ENCODE peak calls at places on chromosomes 5 and 9, in four cellular contexts. G is HCT116, I is HepG2, Y is SK-N-SH. Z is an unnamed sample.

GRCh38 chr9:69936427-69936826 is 107.2 kb upstream of the MAMDC2 start:
- DNase-seq in I (no peak), G (no peak), Y (no peak), Z (peak)

GRCh38 chr9:35271637-35272036 is 109.8 kb downstream of the UNC13B start:
- DNase-seq in Y (no peak), G (no peak), I (no peak), Z (no peak)

GRCh38 chr5:10192309-10192708 is 57.4 kb downstream of the ATPSCKMT start:
- DNase-seq in I (no peak), Y (no peak), G (no peak), Z (no peak)

GRCh38 chr5:160470437-160471341 is 49.0 kb downstream of the PTTG1 start:
- DNase-seq in Y (no peak), G (no peak), I (no peak), Z (no peak)

GRCh38 chr9:122168356-122168755 is 8.6 kb downstream of the MORN5 start:
- DNase-seq in G (no peak), I (no peak), Y (no peak), Z (no peak)

GRCh38 chr5:174751154-174751990 is 27.0 kb downstream of the MSX2 start:
- DNase-seq in I (no peak), G (no peak), Y (peak), Z (peak)

GRCh38 chr9:35749515-35750255 is 598 bp downstream of the RGP1 start:
- DNase-seq in Y (no peak), I (no peak), G (no peak), Z (no peak)

GRCh38 chr5:146877178-146877681 is 1.3 kb downstream of the PPP2R2B start:
- DNase-seq in Y (no peak), G (no peak), I (no peak), Z (no peak)

GRCh38 chr5:169876376-169876775 is 103.9 kb downstream of the INSYN2B start:
- DNase-seq in Y (no peak), I (no peak), G (no peak), Z (no peak)

GRCh38 chr9:132348676-132349075 is 6.1 kb downstream of the SETX start:
- DNase-seq in Y (no peak), I (no peak), G (no peak), Z (no peak)

GRCh38 chr9:94936411-94936810 is 209.9 kb downstream of the AOPEP start:
- DNase-seq in Y (no peak), I (no peak), G (no peak), Z (no peak)

GRCh38 chr9:90722116-90722515 is 79.5 kb upstream of the DIRAS2 start:
- DNase-seq in G (no peak), I (no peak), Y (no peak), Z (no peak)

GRCh38 chr5:32193591-32193990 is 19.5 kb upstream of the GOLPH3 start:
- DNase-seq in I (peak), Y (peak), G (no peak), Z (peak)

GRCh38 chr5:130708744-130709143 is 456.3 kb downstream of the HINT1 start:
- DNase-seq in Y (no peak), G (no peak), I (no peak), Z (no peak)

GRCh38 chr5:118628672-118629354 is 359.5 kb downstream of the DTWD2 start:
- DNase-seq in G (no peak), I (no peak), Y (no peak), Z (no peak)

GRCh38 chr5:28743362-28743761 is 1705.0 kb upstream of the CDH9 start:
- DNase-seq in Y (no peak), I (no peak), G (no peak), Z (no peak)

GRCh38 chr5:38347040-38347763 is 88.8 kb downstream of the EGFLAM start:
- DNase-seq in G (no peak), Y (no peak), I (no peak), Z (no peak)

GRCh38 chr9:137110147-137110910 is 4.2 kb downstream of the DPP7 start:
- DNase-seq in Y (no peak), G (no peak), I (no peak), Z (no peak)

GRCh38 chr9:124776952-124777645 is at the start of gene OLFML2A:
- DNase-seq in Y (peak), G (no peak), I (no peak), Z (peak)

GRCh38 chr5:138969323-138970013 is 94.3 kb upstream of the LRRTM2 start:
- DNase-seq in I (no peak), Y (peak), G (no peak), Z (no peak)

GRCh38 chr5:126973193-126973592 is 57.2 kb downstream of the MARCHF3 start:
- DNase-seq in G (no peak), I (peak), Y (no peak), Z (peak)

GRCh38 chr5:150662731-150663516 is 1.9 kb downstream of the MYOZ3 start:
- DNase-seq in I (no peak), G (no peak), Y (no peak), Z (no peak)

GRCh38 chr5:116467444-116467843 is 107.2 kb downstream of the SEMA6A start:
- DNase-seq in G (no peak), I (no peak), Y (no peak), Z (no peak)

GRCh38 chr5:132489871-132490483 is 596 bp downstream of the IRF1 start:
- DNase-seq in I (no peak), G (no peak), Y (peak), Z (peak)

GRCh38 chr9:10173561-10173960 is 439.2 kb downstream of the PTPRD start:
- DNase-seq in G (no peak), Y (no peak), I (no peak), Z (no peak)

GRCh38 chr9:101400120-101400519 is 1.5 kb downstream of the ZNF189 start:
- DNase-seq in Y (no peak), G (no peak), I (no peak), Z (no peak)

GRCh38 chr9:7394007-7394774 is 405.4 kb downstream of the DMAC1 start:
- DNase-seq in G (no peak), Y (no peak), I (peak), Z (no peak)

GRCh38 chr5:6365977-6366590 is 12.3 kb downstream of the MED10 start:
- DNase-seq in G (no peak), I (no peak), Y (no peak), Z (no peak)

GRCh38 chr9:107059215-107059614 is 196.2 kb downstream of the ZNF462 start:
- DNase-seq in Y (no peak), I (no peak), G (no peak), Z (no peak)

GRCh38 chr5:111392181-111392580 is 120.2 kb downstream of the STARD4 start:
- DNase-seq in Y (no peak), G (no peak), I (no peak), Z (no peak)

GRCh38 chr9:96187108-96187695 is 114.8 kb downstream of the HSD17B3 start:
- DNase-seq in I (no peak), G (no peak), Y (no peak), Z (no peak)

GRCh38 chr5:140131967-140132409 is 6.3 kb downstream of the IGIP start:
- DNase-seq in I (no peak), G (peak), Y (no peak), Z (no peak)

GRCh38 chr9:15512889-15513288 is 2.1 kb upstream of the PSIP1 start:
- DNase-seq in I (no peak), G (no peak), Y (no peak), Z (no peak)
- TF ChIP-seq JUND in I (no peak), G (no peak), Y (no peak), Z (no peak)

GRCh38 chr5:83494666-83495065 is 23.1 kb downstream of the VCAN start:
- DNase-seq in I (no peak), G (no peak), Y (no peak), Z (peak)
- TF ChIP-seq JUND in I (no peak), G (no peak), Y (no peak), Z (no peak)

DNA sequence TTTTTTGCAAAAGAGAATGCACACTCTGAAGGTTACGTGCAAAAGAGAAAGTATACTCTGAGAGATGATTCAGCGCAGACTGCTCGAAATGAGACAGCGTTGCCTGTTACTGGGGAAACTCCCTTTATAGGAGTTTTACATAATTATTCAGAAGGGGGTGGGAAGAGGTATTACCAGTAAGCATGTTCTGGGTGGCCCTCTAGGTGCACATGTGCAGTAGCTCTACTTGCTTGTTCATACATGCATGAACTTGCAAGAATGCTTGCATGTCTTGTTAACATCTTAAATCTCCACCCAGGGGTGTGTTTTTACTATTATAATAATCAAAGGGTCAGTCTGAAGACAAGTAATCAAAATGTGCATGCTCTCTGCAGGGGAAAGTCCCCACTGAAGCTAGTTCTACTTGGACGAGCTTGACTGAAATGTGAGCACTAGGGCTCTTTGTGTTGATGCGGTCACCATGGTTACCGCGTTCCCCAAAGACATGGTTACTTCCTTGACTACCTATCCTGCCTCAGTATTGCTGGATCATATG is 75.5 kb downstream of the SGCD start:
- DNase-seq in Y (no peak), I (no peak), G (no peak), Z (peak)
- TF ChIP-seq JUND in Y (no peak), I (no peak), G (no peak), Z (no peak)

GRCh38 chr5:1246711-1247431 is 21.7 kb downstream of the SLC6A18 start:
- DNase-seq in Y (peak), I (peak), G (no peak), Z (peak)
- TF ChIP-seq JUND in Y (no peak), I (no peak), G (no peak), Z (no peak)

DNA sequence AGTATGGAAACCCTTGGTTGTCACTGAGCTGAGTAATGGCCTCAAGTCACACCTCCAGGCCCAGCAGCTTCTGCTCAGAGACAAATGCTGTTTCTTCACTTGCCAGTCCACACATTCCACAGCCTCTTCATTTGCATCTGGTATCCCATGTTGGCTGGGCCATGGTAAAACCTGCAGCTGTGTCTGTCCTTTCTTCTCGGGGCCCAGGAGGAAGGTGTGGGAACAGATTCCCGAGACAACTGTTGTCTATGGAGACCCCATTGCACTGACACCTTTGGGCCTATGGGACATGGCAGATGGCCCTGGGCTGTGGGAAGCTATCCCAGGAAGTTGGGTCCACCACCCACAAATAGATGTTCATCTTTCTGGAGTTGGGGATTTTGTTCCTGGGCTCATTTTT is 85.1 kb downstream of the MACROH2A1 start:
- DNase-seq in I (no peak), G (no peak), Y (no peak), Z (no peak)
- TF ChIP-seq JUND in I (no peak), G (no peak), Y (no peak), Z (no peak)

DNA sequence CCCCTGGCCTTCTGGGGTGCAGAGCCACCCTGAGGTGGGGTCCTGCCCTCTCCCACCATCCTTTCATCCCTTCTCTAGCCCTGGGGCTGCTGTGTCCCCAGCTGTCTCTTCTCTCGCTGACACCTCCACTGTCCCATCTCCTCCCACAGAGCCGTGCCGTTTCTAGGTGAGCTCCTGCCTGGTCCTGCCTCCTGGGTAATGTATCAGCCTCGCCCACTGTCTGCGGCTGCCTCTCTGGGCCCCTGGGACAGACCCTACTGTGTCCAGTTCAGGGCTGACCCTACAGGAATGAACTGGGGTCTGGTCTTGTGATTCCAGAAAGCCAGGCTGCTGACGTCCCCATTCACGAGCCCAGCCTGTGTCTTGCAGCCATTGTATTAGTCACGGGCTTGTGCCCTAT is 4.1 kb downstream of the PAEP start:
- DNase-seq in Y (no peak), G (no peak), I (no peak), Z (no peak)
- TF ChIP-seq JUND in Y (no peak), G (no peak), I (no peak), Z (no peak)

GRCh38 chr9:127201071-127201541 is 63.5 kb upstream of the GARNL3 start:
- DNase-seq in Y (no peak), G (no peak), I (no peak), Z (no peak)
- TF ChIP-seq JUND in Y (no peak), G (no peak), I (no peak), Z (no peak)

Z was measured in T47D.